ENCODE peak calls at places on chromosome 15, in seven cellular contexts. N, W, P, L, D, X and Q are unnamed samples.

GRCh38 chr15:95557226-95558046 is 773.1 kb upstream of the NR2F2 start:
- DNase-seq in N (peak; percentile 68), W (no peak), P (peak; percentile 95), L (no peak), D (no peak), X (peak; percentile 92), Q (no peak)

GRCh38 chr15:61115241-61115640 is 113.9 kb downstream of the RORA start:
- DNase-seq in N (no peak), W (no peak), P (peak; percentile 71), L (no peak), D (no peak), X (no peak), Q (no peak)

GRCh38 chr15:90812881-90813280 is 55.5 kb upstream of the FURIN start:
- DNase-seq in N (no peak), W (no peak), P (no peak), L (no peak), D (no peak), X (no peak), Q (no peak)

GRCh38 chr15:78906310-78906608 is 33.6 kb downstream of the MORF4L1 start:
- DNase-seq in N (peak; percentile 79), W (no peak), P (peak; percentile 93), L (no peak), D (no peak), X (peak; percentile 87), Q (no peak)

GRCh38 chr15:86165263-86166204 is 85.9 kb downstream of the AGBL1 start:
- DNase-seq in N (no peak), W (no peak), P (no peak), L (no peak), D (no peak), X (no peak), Q (no peak)

GRCh38 chr15:89556413-89557262 is 18.6 kb upstream of the TICRR start:
- DNase-seq in N (no peak), W (peak; percentile 62), P (peak; percentile 80), L (peak; percentile 16), D (peak; percentile 72), X (peak; percentile 59), Q (no peak)

GRCh38 chr15:90489944-90490343 is 39.8 kb upstream of the CRTC3 start:
- DNase-seq in N (no peak), W (no peak), P (no peak), L (no peak), D (no peak), X (no peak), Q (no peak)

GRCh38 chr15:25905140-25905539 is 42.0 kb upstream of the ATP10A start:
- DNase-seq in N (no peak), W (no peak), P (peak; percentile 96), L (no peak), D (no peak), X (peak; percentile 50), Q (no peak)

GRCh38 chr15:74983725-74984231 is 11.6 kb upstream of the SCAMP5 start:
- DNase-seq in N (no peak), W (no peak), P (peak; percentile 38), L (no peak), D (no peak), X (peak; percentile 47), Q (no peak)

GRCh38 chr15:60326343-60326742 is 71.4 kb downstream of the ANXA2 start:
- DNase-seq in N (no peak), W (no peak), P (no peak), L (no peak), D (no peak), X (no peak), Q (no peak)